ENCODE peak calls at places on chromosomes 6 and 20, in nine cellular contexts. Z is upper lobe of left lung; B is GM23248; Q is mesendoderm; J is vagina; A is IMR-90; C is CD8-positive, alpha-beta T cell; W is colonic mucosa; S is CD4-positive, CD25-positive, alpha-beta regulatory T cell. K is an unnamed sample. For H3K27me3 and H3K4me1, the result is how much of the 10 kb centered on the place peaks cover.

GRCh38 chr6:24145690-24146131 is 19.7 kb downstream of the NRSN1 start:
- DNase-seq in Z (no peak), B (no peak), Q (no peak), J (no peak), A (no peak), C (no peak), W (no peak), S (no peak), K (no peak)

GRCh38 chr6:90494067-90494773 is 92.7 kb downstream of the MAP3K7 start:
- DNase-seq in Z (no peak), B (no peak), Q (peak), J (no peak), A (no peak), C (no peak), W (no peak), S (no peak), K (no peak)

GRCh38 chr6:157034433-157035230 is 257.5 kb downstream of the ARID1B start:
- DNase-seq in Z (no peak), B (peak), Q (peak), J (no peak), A (peak), C (no peak), W (no peak), S (no peak), K (peak)

GRCh38 chr6:9116026-9116425 is 680.7 kb upstream of the SLC35B3 start:
- DNase-seq in Z (no peak), B (peak), Q (peak), J (no peak), A (peak), C (no peak), W (no peak), S (no peak), K (peak)

GRCh38 chr20:62378215-62378614 is 8.7 kb upstream of the RPS21 start:
- DNase-seq in Z (peak), B (no peak), Q (peak), J (no peak), A (no peak), C (no peak), W (no peak), S (no peak), K (no peak)

GRCh38 chr6:90049295-90049694 is 155.0 kb downstream of the GJA10 start:
- DNase-seq in Z (no peak), B (no peak), Q (no peak), J (no peak), A (no peak), C (no peak), W (no peak), S (no peak), K (no peak)

GRCh38 chr6:139762587-139763031 is 388.2 kb upstream of the CITED2 start:
- DNase-seq in Z (no peak), B (peak), Q (no peak), J (no peak), A (peak), C (no peak), W (no peak), S (no peak), K (peak)

GRCh38 chr6:158848441-158848840 is 29.3 kb upstream of the EZR start:
- DNase-seq in Z (no peak), B (no peak), Q (no peak), J (no peak), A (no peak), C (no peak), W (no peak), S (no peak), K (no peak)

GRCh38 chr6:132298344-132298949 is 102.8 kb downstream of the MOXD1 start:
- DNase-seq in Z (no peak), B (peak), Q (peak), J (no peak), A (peak), C (no peak), W (peak), S (no peak), K (peak)

GRCh38 chr20:47418061-47418616 is 61.6 kb upstream of the ZMYND8 start:
- DNase-seq in Z (no peak), B (no peak), Q (no peak), J (no peak), A (no peak), C (no peak), W (no peak), S (no peak), K (no peak)

GRCh38 chr6:146543940-146544661 is 468 bp downstream of the RAB32 start:
- DNase-seq in Z (no peak), B (peak), Q (peak), J (no peak), A (peak), C (no peak), W (peak), S (no peak), K (peak)

GRCh38 chr6:166898910-166899309 is 57.4 kb downstream of the RNASET2 start:
- DNase-seq in Z (peak), B (no peak), Q (no peak), J (no peak), A (no peak), C (no peak), W (no peak), S (no peak), K (no peak)

GRCh38 chr20:32227744-32228688 is 20.3 kb downstream of the POFUT1 start:
- DNase-seq in Z (no peak), B (no peak), Q (peak), J (no peak), A (no peak), C (no peak), W (peak), S (no peak), K (no peak)

GRCh38 chr6:139580592-139581484 is 206.4 kb upstream of the CITED2 start:
- DNase-seq in Z (no peak), B (no peak), Q (no peak), J (no peak), A (no peak), C (no peak), W (no peak), S (no peak), K (no peak)

GRCh38 chr6:111922454-111923297 is 49.4 kb upstream of the FYN start:
- DNase-seq in Z (no peak), B (peak), Q (peak), J (no peak), A (peak), C (no peak), W (no peak), S (no peak), K (peak)

GRCh38 chr6:45376310-45377040 is 1.3 kb downstream of the SUPT3H start:
- DNase-seq in Z (no peak), B (peak), Q (peak), J (no peak), A (peak), C (no peak), W (no peak), S (no peak), K (peak)

GRCh38 chr6:106512048-106512957 is 117.0 kb downstream of the RTN4IP1 start:
- DNase-seq in Z (peak), B (peak), Q (peak), J (no peak), A (no peak), C (peak), W (peak), S (peak), K (peak)

GRCh38 chr6:157982297-157982579 is 575 bp downstream of the SYNJ2 start:
- DNase-seq in Z (no peak), B (peak), Q (peak), J (no peak), A (no peak), C (no peak), W (peak), S (no peak), K (peak)

GRCh38 chr6:29968130-29968529 is 25.8 kb downstream of the HLA-A start:
- DNase-seq in Z (no peak), B (peak), Q (no peak), J (no peak), A (peak), C (no peak), W (no peak), S (no peak), K (no peak)

GRCh38 chr6:5014072-5014561 is 10.3 kb upstream of the RPP40 start:
- DNase-seq in Z (no peak), B (no peak), Q (no peak), J (no peak), A (no peak), C (no peak), W (no peak), S (no peak), K (no peak)

GRCh38 chr20:52190437-52191131 is 995 bp downstream of the ZFP64 start:
- DNase-seq in Z (no peak), B (peak), Q (peak), J (no peak), A (peak), C (peak), W (peak), S (no peak), K (peak)

GRCh38 chr20:49589747-49590146 is 21.8 kb upstream of the PTGIS start:
- DNase-seq in Z (no peak), B (no peak), Q (no peak), J (no peak), A (no peak), C (no peak), W (no peak), S (no peak), K (no peak)

GRCh38 chr6:75602164-75602896 is 650 bp downstream of the SENP6 start:
- DNase-seq in Z (peak), B (peak), Q (peak), J (no peak), A (peak), C (no peak), W (peak), S (peak), K (peak)

GRCh38 chr6:4603291-4603690 is 172.9 kb upstream of the CDYL start:
- DNase-seq in Z (no peak), B (peak), Q (no peak), J (no peak), A (peak), C (no peak), W (no peak), S (no peak), K (peak)

GRCh38 chr6:6039946-6040509 is 33.3 kb upstream of the NRN1 start:
- DNase-seq in Z (no peak), B (no peak), Q (no peak), J (no peak), A (no peak), C (no peak), W (no peak), S (no peak), K (no peak)

GRCh38 chr6:116278853-116279231 is 888 bp downstream of the TSPYL1 start:
- DNase-seq in Z (no peak), B (no peak), Q (no peak), J (no peak), A (peak), C (no peak), W (peak), S (no peak), K (no peak)

GRCh38 chr6:51299649-51300380 is 481.1 kb downstream of the TFAP2B start:
- DNase-seq in Z (no peak), B (no peak), Q (no peak), J (no peak), A (no peak), C (no peak), W (no peak), S (no peak), K (no peak)

GRCh38 chr6:147651249-147652063 is 143.0 kb downstream of the SAMD5 start:
- DNase-seq in Z (no peak), B (no peak), Q (peak), J (no peak), A (peak), C (no peak), W (no peak), S (no peak), K (peak)

GRCh38 chr20:41091926-41092325 is 45.4 kb upstream of the PLCG1 start:
- DNase-seq in Z (no peak), B (no peak), Q (no peak), J (no peak), A (peak), C (no peak), W (no peak), S (no peak), K (no peak)

GRCh38 chr20:41524980-41525613 is 93.1 kb downstream of the CHD6 start:
- DNase-seq in Z (no peak), B (peak), Q (no peak), J (no peak), A (peak), C (no peak), W (peak), S (no peak), K (peak)

GRCh38 chr6:156729248-156729647 is 47.9 kb upstream of the ARID1B start:
- DNase-seq in Z (no peak), B (peak), Q (no peak), J (no peak), A (peak), C (no peak), W (no peak), S (no peak), K (peak)

DNA sequence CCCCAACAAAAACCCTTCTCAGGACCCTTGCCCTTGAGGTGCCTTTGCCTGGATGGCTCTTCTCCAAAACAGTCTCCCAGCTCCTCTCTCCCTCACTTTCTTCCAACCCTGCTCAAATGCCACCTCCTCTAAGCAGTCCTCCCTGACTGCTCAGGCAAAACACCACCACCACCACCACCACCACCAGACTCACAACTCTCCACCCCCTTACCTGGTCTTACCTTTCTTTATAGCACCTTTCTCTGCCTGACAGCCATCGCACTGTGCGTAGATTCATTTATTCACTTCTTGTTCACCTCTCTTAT is 157.0 kb downstream of the ANKRD60 start:
- DNase-seq in Z (no peak), B (no peak), Q (no peak), J (peak), A (no peak), C (no peak), W (peak), S (no peak), K (no peak)
- H3K27me3 ChIP-seq in Z (under half), B (under half), Q (under half), J (under half), A (under half), C (under half), W (under half), S (under half), K (under half)

GRCh38 chr6:42279966-42280629 is 62.4 kb upstream of the MRPS10 start:
- DNase-seq in Z (peak), B (peak), Q (peak), J (no peak), A (peak), C (no peak), W (peak), S (no peak), K (peak)
- H3K4me1 ChIP-seq in Z (under half), B (under half), Q (under half), J (half or more), A (under half), C (half or more), W (under half), S (under half), K (under half)

GRCh38 chr20:24701668-24702067 is 232.2 kb downstream of the SYNDIG1 start:
- DNase-seq in Z (no peak), B (no peak), Q (no peak), J (no peak), A (no peak), C (no peak), W (no peak), S (no peak), K (no peak)
- H3K27me3 ChIP-seq in Z (under half), B (under half), Q (under half), J (under half), A (under half), C (under half), W (under half), S (under half), K (half or more)

GRCh38 chr6:16721977-16722376 is 39.3 kb downstream of the ATXN1 start:
- DNase-seq in Z (no peak), B (no peak), Q (peak), J (no peak), A (no peak), C (no peak), W (no peak), S (no peak), K (no peak)
- H3K4me1 ChIP-seq in Z (half or more), B (under half), Q (under half), J (half or more), A (under half), C (under half), W (under half), S (under half), K (under half)

DNA sequence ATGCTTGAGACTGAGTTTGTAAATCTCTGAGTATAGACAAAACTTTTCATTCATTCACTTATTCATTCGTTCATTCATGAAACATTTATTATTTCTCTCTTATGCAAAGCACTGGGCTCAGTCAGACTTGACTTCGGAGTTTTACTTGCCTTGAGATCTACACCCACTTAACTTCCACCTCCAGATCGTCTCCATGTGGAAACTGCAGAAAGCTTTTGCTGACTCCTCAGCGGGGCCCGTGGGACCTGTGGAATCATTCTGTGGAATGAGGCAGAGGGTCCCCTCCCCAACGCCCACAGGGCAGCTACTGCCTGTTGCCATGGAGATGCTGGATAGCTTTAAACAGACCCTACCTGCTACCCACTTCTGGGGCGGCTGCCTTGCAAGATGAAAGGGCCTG is 66.4 kb upstream of the KCNG1 start:
- DNase-seq in Z (no peak), B (no peak), Q (peak), J (no peak), A (no peak), C (no peak), W (no peak), S (no peak), K (no peak)
- H3K27me3 ChIP-seq in Z (under half), B (half or more), Q (under half), J (under half), A (half or more), C (under half), W (under half), S (under half), K (half or more)

DNA sequence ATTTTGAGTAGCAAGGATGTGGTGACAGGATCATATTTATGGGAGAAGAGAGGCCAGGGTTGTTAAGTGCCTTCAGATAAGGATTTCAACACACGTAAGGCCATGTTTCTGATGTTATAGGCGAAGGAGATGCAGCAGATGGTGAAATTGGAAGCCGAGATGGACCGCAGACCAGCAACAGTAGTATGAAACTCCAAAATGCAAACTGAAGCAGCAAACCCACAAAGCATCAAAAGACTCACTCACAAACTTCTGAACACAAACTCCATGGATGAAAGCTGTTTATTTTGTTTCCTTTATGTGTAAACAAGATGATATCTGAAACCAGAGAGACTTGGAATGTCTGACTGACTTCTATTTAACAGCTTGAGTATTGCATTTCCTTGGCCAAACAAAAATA is 35.6 kb upstream of the LAMP5 start:
- DNase-seq in Z (no peak), B (no peak), Q (no peak), J (no peak), A (no peak), C (no peak), W (no peak), S (no peak), K (peak)
- H3K4me1 ChIP-seq in Z (under half), B (under half), Q (under half), J (under half), A (under half), C (under half), W (under half), S (under half), K (under half)

DNA sequence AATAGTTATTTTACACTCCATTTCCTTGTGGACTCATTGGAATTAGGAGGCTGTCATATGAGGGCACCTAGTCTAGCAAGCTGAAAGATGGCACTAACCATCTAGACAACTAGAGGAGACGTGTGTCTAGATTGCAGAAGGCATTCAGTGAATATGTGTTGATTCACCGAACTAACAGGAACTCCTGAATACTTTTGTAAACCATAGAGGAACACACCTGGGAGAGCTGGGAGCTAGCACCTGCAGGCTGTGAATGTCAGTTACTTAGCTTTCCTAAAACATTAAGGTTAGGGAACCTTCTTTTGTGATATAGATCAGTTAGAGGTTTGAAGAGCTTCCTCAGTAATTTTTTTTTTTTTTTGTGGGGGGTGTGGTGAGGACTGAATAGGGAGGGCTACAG is 7.7 kb downstream of the OPN5 start:
- DNase-seq in Z (no peak), B (no peak), Q (no peak), J (no peak), A (no peak), C (no peak), W (no peak), S (no peak), K (no peak)
- H3K27me3 ChIP-seq in Z (under half), B (under half), Q (under half), J (under half), A (under half), C (under half), W (under half), S (under half), K (under half)

GRCh38 chr6:10386260-10386659 is 28.6 kb downstream of the TFAP2A start:
- DNase-seq in Z (no peak), B (no peak), Q (no peak), J (no peak), A (no peak), C (no peak), W (no peak), S (no peak), K (no peak)
- H3K4me1 ChIP-seq in Z (under half), B (under half), Q (under half), J (under half), A (under half), C (under half), W (under half), S (under half), K (under half)

K was measured in adipocyte.